ENCODE peak calls at places on chromosomes 3 and 15, in six cellular contexts. A, P, M, N, S and Y are unnamed samples.

GRCh38 chr15:80849308-80849707 is 70.1 kb downstream of the CEMIP start:
- DNase-seq in A (no peak), P (no peak), M (peak), N (no peak), S (peak), Y (no peak)

GRCh38 chr3:106457278-106458210 is 588.7 kb upstream of the CBLB start:
- DNase-seq in A (no peak), P (peak), M (peak), N (peak), S (peak), Y (peak)

GRCh38 chr3:171113716-171114115 is 87.2 kb upstream of the SLC2A2 start:
- DNase-seq in A (no peak), P (no peak), M (no peak), N (peak), S (no peak), Y (no peak)

GRCh38 chr15:52221730-52222129 is 30.5 kb upstream of the GNB5 start:
- DNase-seq in A (no peak), P (no peak), M (no peak), N (peak), S (no peak), Y (peak)

GRCh38 chr3:193554790-193555189 is at the start of gene ATP13A4:
- DNase-seq in A (peak), P (no peak), M (no peak), N (no peak), S (no peak), Y (no peak)

GRCh38 chr3:183443395-183444132 is 15.1 kb upstream of the MCF2L2 start:
- DNase-seq in A (no peak), P (no peak), M (no peak), N (no peak), S (no peak), Y (no peak)

GRCh38 chr3:132003685-132004084 is 31.1 kb downstream of the CPNE4 start:
- DNase-seq in A (no peak), P (no peak), M (no peak), N (no peak), S (no peak), Y (no peak)

GRCh38 chr3:19147905-19148767 is at the start of gene KCNH8:
- DNase-seq in A (peak), P (peak), M (no peak), N (peak), S (no peak), Y (peak)

GRCh38 chr3:69510481-69511031 is 124.7 kb upstream of the FRMD4B start:
- DNase-seq in A (no peak), P (no peak), M (peak), N (no peak), S (no peak), Y (no peak)

GRCh38 chr15:66931768-66932633 is 133.4 kb upstream of the SMAD3 start:
- DNase-seq in A (peak), P (no peak), M (peak), N (no peak), S (peak), Y (no peak)

GRCh38 chr3:63571682-63572081 is 80.8 kb upstream of the SNTN start:
- DNase-seq in A (no peak), P (no peak), M (no peak), N (no peak), S (no peak), Y (no peak)

GRCh38 chr15:51314391-51315337 is 23.7 kb downstream of the CYP19A1 start:
- DNase-seq in A (no peak), P (no peak), M (no peak), N (no peak), S (no peak), Y (no peak)

GRCh38 chr15:68583321-68583720 is 4.5 kb downstream of the CORO2B start:
- DNase-seq in A (no peak), P (no peak), M (no peak), N (no peak), S (no peak), Y (no peak)

GRCh38 chr3:186193534-186194450 is 84.9 kb upstream of the ETV5 start:
- DNase-seq in A (no peak), P (no peak), M (no peak), N (no peak), S (no peak), Y (no peak)

GRCh38 chr3:118151164-118151563 is 883.5 kb downstream of the IGSF11 start:
- DNase-seq in A (no peak), P (no peak), M (no peak), N (no peak), S (no peak), Y (no peak)

GRCh38 chr15:44034933-44035624 is 160.0 kb downstream of the FRMD5 start:
- DNase-seq in A (no peak), P (no peak), M (peak), N (no peak), S (no peak), Y (no peak)

GRCh38 chr3:58048301-58048700 is 40.1 kb downstream of the FLNB start:
- DNase-seq in A (no peak), P (no peak), M (peak), N (no peak), S (peak), Y (peak)

GRCh38 chr15:37616215-37616614 is 318.2 kb upstream of the TMCO5A start:
- DNase-seq in A (no peak), P (no peak), M (no peak), N (no peak), S (no peak), Y (no peak)

GRCh38 chr15:38609097-38609738 is 44.6 kb upstream of the RASGRP1 start:
- DNase-seq in A (no peak), P (no peak), M (no peak), N (no peak), S (no peak), Y (no peak)

GRCh38 chr15:76625267-76625666 is 279.9 kb downstream of the SCAPER start:
- DNase-seq in A (no peak), P (no peak), M (no peak), N (no peak), S (no peak), Y (no peak)
- TF ChIP-seq CTCF in A (no peak), P (no peak), M (no peak), N (no peak), S (no peak), Y (no peak)

GRCh38 chr3:48662753-48663488 is at the start of gene CELSR3:
- DNase-seq in A (peak), P (peak), M (peak), N (peak), S (peak), Y (peak)
- H3K4me3 ChIP-seq in A (peak), P (peak), M (peak), N (peak), S (peak), Y (peak)

GRCh38 chr3:71926242-71926560 is 141.3 kb upstream of the PROK2 start:
- DNase-seq in A (peak), P (no peak), M (peak), N (peak), S (peak), Y (peak)
- TF ChIP-seq CTCF in A (peak), P (no peak), M (peak), N (peak), S (no peak), Y (peak)

GRCh38 chr3:194687638-194688206 is 2.0 kb downstream of the FAM43A start:
- DNase-seq in A (peak), P (peak), M (peak), N (peak), S (peak), Y (peak)

GRCh38 chr3:194688207-194688711 is 2.6 kb downstream of the FAM43A start:
- DNase-seq in A (peak), P (peak), M (peak), N (peak), S (peak), Y (peak)

GRCh38 chr3:194689493-194689901 is 3.8 kb downstream of the FAM43A start:
- DNase-seq in A (no peak), P (peak), M (peak), N (peak), S (peak), Y (peak)

GRCh38 chr3:194690501-194691372 is 5.1 kb downstream of the FAM43A start:
- DNase-seq in A (no peak), P (no peak), M (peak), N (peak), S (no peak), Y (peak)

GRCh38 chr3:194688946-194689345 is 3.3 kb downstream of the FAM43A start:
- DNase-seq in A (peak), P (no peak), M (no peak), N (no peak), S (no peak), Y (no peak)
- H3K4me3 ChIP-seq in A (no peak), P (peak), M (peak), N (peak), S (peak), Y (no peak)

GRCh38 chr3:147412917-147413711 is 3.9 kb downstream of the ZIC1 start:
- DNase-seq in A (no peak), P (no peak), M (no peak), N (no peak), S (no peak), Y (no peak)

GRCh38 chr3:147415337-147415736 is 6.2 kb downstream of the ZIC1 start:
- DNase-seq in A (no peak), P (no peak), M (no peak), N (no peak), S (no peak), Y (no peak)

GRCh38 chr3:147412491-147412916 is 3.3 kb downstream of the ZIC1 start:
- DNase-seq in A (no peak), P (no peak), M (no peak), N (no peak), S (no peak), Y (no peak)

GRCh38 chr3:147414369-147415135 is 5.4 kb downstream of the ZIC1 start:
- DNase-seq in A (no peak), P (no peak), M (no peak), N (no peak), S (no peak), Y (no peak)

GRCh38 chr3:147413712-147414325 is 4.7 kb downstream of the ZIC1 start:
- DNase-seq in A (no peak), P (no peak), M (no peak), N (no peak), S (no peak), Y (no peak)
- TF ChIP-seq CTCF in A (no peak), P (no peak), M (no peak), N (no peak), S (no peak), Y (no peak)

GRCh38 chr15:74784854-74785715 is 3.2 kb downstream of the CSK start:
- DNase-seq in A (no peak), P (no peak), M (no peak), N (no peak), S (no peak), Y (peak)
- H3K4me3 ChIP-seq in A (no peak), P (peak), M (no peak), N (peak), S (no peak), Y (peak)

DNA sequence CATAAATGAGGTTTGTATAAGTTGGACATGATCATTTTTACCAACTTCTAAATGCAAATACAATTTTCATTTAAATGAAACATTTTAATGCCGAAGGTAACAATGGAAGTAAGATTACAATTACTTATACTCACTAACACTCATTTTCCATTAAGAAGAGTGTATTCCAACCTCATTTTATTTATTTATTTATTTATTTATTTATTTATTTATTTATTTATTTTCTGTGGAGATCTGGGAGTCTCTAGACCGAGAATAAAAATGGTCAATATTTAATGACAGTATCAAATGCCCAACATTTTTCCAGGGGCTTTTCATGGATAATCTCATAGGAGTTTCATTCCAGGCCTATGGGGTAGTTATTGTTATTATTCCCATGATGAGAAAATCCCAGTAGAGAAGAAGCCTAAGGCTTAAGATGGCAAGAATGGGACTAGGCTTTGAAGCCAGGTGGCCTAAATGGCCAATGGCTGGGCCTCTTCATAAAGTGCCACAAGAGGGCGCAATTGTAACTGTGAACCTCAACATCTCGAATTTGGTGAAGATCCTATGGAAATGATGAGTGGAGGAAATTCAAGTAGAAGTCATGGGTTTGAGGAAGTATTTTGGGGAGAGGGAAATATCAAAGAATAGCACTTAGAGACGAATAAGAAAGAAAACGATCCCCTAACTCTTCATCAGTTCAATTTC is 21.3 kb downstream of the VGLL3 start:
- DNase-seq in A (peak), P (no peak), M (peak), N (peak), S (peak), Y (peak)
- TF ChIP-seq CTCF in A (peak), P (peak), M (peak), N (peak), S (peak), Y (peak)

GRCh38 chr3:191499307-191500125 is 38.6 kb downstream of the PYDC2 start:
- DNase-seq in A (peak), P (peak), M (peak), N (no peak), S (no peak), Y (no peak)
- H3K4me3 ChIP-seq in A (no peak), P (no peak), M (peak), N (no peak), S (peak), Y (no peak)

GRCh38 chr15:85454403-85454802 is 74.0 kb downstream of the AKAP13 start:
- DNase-seq in A (peak), P (no peak), M (no peak), N (no peak), S (no peak), Y (no peak)
- TF ChIP-seq CTCF in A (no peak), P (no peak), M (no peak), N (no peak), S (no peak), Y (no peak)

DNA sequence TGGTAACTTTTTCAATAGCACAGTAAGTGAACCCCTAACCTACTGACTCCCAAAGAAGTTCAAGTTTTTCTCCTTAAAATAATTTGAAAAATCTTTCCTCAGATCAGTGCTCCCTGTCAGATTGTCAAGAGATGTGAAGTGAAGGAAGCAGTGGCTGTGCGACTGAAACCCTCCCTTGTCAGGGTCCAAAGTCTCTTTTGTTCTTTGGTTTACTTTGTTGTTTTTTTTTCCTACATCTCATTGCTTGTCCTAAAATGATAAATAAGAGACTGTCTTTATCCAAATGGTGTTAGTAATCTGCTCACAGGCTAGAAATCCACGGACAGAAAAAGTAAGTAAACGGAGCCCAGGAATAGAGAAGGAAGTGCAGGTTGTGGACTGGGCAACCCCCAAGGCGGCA is 976 bp upstream of the DPPA4 start:
- DNase-seq in A (no peak), P (no peak), M (no peak), N (no peak), S (no peak), Y (no peak)
- H3K4me3 ChIP-seq in A (no peak), P (no peak), M (no peak), N (no peak), S (no peak), Y (no peak)